ENCODE peak calls at places on chromosomes 16 and 17, in nine cellular contexts. K is stomach; F is stimulated activated CD8-positive, alpha-beta memory T cell treated with anti-CD3 and anti-CD28 coated beads, Interleukin-2, amount 100 ng/mL, for 1 hour; V is HTR-8/SVneo; S is GM04504; U is NCI-H1092 treated with DMSO at 0.1 percent for 48 hours; N is head of caudate nucleus; R is SK-N-DZ; O is gastrocnemius medialis. E is an unnamed sample.

GRCh38 chr17:31663576-31663975 is 195.5 kb downstream of the COPRS start:
- DNase-seq in K (no peak), F (no peak), V (no peak), S (no peak), U (no peak), N (no peak), R (no peak), O (no peak), E (no peak)

GRCh38 chr16:1057252-1057932 is 15.2 kb upstream of the SSTR5 start:
- DNase-seq in K (peak), F (peak), V (peak), S (no peak), U (no peak), N (peak), R (no peak), O (no peak), E (peak)

GRCh38 chr17:76543482-76544122 is 3.8 kb downstream of the PRCD start:
- DNase-seq in K (no peak), F (no peak), V (no peak), S (no peak), U (peak), N (peak), R (peak), O (no peak), E (no peak)

GRCh38 chr17:3647769-3648540 is 11.4 kb downstream of the CTNS start:
- DNase-seq in K (peak), F (no peak), V (no peak), S (no peak), U (peak), N (peak), R (peak), O (no peak), E (no peak)

GRCh38 chr17:75595284-75595918 is 7.8 kb downstream of the MYO15B start:
- DNase-seq in K (no peak), F (no peak), V (no peak), S (no peak), U (no peak), N (no peak), R (no peak), O (no peak), E (no peak)

GRCh38 chr16:72836985-72837384 is 210.9 kb downstream of the ZFHX3 start:
- DNase-seq in K (no peak), F (no peak), V (no peak), S (no peak), U (no peak), N (no peak), R (no peak), O (no peak), E (no peak)

GRCh38 chr17:29140051-29140582 is 40.1 kb downstream of the MYO18A start:
- DNase-seq in K (peak), F (peak), V (no peak), S (no peak), U (no peak), N (peak), R (peak), O (peak), E (peak)

GRCh38 chr16:88329726-88330700 is 52.7 kb upstream of the ZNF469 start:
- DNase-seq in K (no peak), F (no peak), V (no peak), S (peak), U (no peak), N (no peak), R (no peak), O (no peak), E (no peak)

GRCh38 chr16:70331588-70332358 is 14.9 kb upstream of the DDX19A start:
- DNase-seq in K (no peak), F (no peak), V (peak), S (no peak), U (no peak), N (peak), R (no peak), O (peak), E (no peak)

GRCh38 chr17:3953542-3953941 is 10.7 kb downstream of the ATP2A3 start:
- DNase-seq in K (no peak), F (no peak), V (no peak), S (no peak), U (no peak), N (no peak), R (no peak), O (no peak), E (no peak)

GRCh38 chr17:27376637-27377547 is 79.4 kb upstream of the KSR1 start:
- DNase-seq in K (no peak), F (no peak), V (no peak), S (peak), U (no peak), N (no peak), R (no peak), O (no peak), E (no peak)

GRCh38 chr16:84198401-84198800 is 7.4 kb downstream of the ADAD2 start:
- DNase-seq in K (no peak), F (no peak), V (no peak), S (no peak), U (no peak), N (no peak), R (no peak), O (no peak), E (no peak)

GRCh38 chr17:329794-330420 is 22.7 kb downstream of the RPH3AL start:
- DNase-seq in K (no peak), F (no peak), V (no peak), S (no peak), U (no peak), N (no peak), R (no peak), O (no peak), E (no peak)

GRCh38 chr17:45160505-45161287 is 979 bp upstream of the HEXIM2 start:
- DNase-seq in K (peak), F (no peak), V (peak), S (no peak), U (peak), N (peak), R (peak), O (peak), E (peak)

GRCh38 chr17:15884731-15885130 is 60.2 kb upstream of the ADORA2B start:
- DNase-seq in K (no peak), F (no peak), V (no peak), S (no peak), U (no peak), N (no peak), R (no peak), O (no peak), E (no peak)

GRCh38 chr16:4415538-4416199 is 727 bp downstream of the CORO7 start:
- DNase-seq in K (peak), F (no peak), V (no peak), S (no peak), U (peak), N (peak), R (no peak), O (no peak), E (peak)

GRCh38 chr17:38730526-38731379 is 612 bp downstream of the CISD3 start:
- DNase-seq in K (peak), F (no peak), V (peak), S (no peak), U (peak), N (no peak), R (peak), O (no peak), E (no peak)

GRCh38 chr17:34171245-34171818 is 83.8 kb upstream of the CCL2 start:
- DNase-seq in K (peak), F (peak), V (peak), S (peak), U (peak), N (peak), R (peak), O (no peak), E (no peak)

GRCh38 chr17:2990396-2990795 is 73.0 kb downstream of the OR1D5 start:
- DNase-seq in K (peak), F (no peak), V (no peak), S (no peak), U (no peak), N (no peak), R (no peak), O (no peak), E (no peak)

GRCh38 chr16:86882586-86883280 is 304.4 kb downstream of the FOXL1 start:
- DNase-seq in K (no peak), F (no peak), V (peak), S (peak), U (no peak), N (peak), R (no peak), O (no peak), E (no peak)

GRCh38 chr17:38873646-38874380 is 4.0 kb downstream of the LASP1 start:
- DNase-seq in K (peak), F (no peak), V (no peak), S (no peak), U (no peak), N (no peak), R (no peak), O (no peak), E (no peak)

GRCh38 chr17:79330696-79331095 is 256.1 kb downstream of the ENGASE start:
- DNase-seq in K (no peak), F (no peak), V (no peak), S (no peak), U (no peak), N (no peak), R (no peak), O (no peak), E (no peak)

GRCh38 chr17:62906881-62907280 is 59.2 kb upstream of the TANC2 start:
- DNase-seq in K (no peak), F (no peak), V (no peak), S (no peak), U (no peak), N (no peak), R (no peak), O (no peak), E (no peak)

GRCh38 chr17:78147315-78147998 is 1.3 kb downstream of the C17orf99 start:
- DNase-seq in K (peak), F (no peak), V (no peak), S (no peak), U (no peak), N (no peak), R (no peak), O (no peak), E (no peak)

GRCh38 chr17:17811381-17812210 is 25.2 kb downstream of the SREBF1 start:
- DNase-seq in K (no peak), F (no peak), V (no peak), S (no peak), U (no peak), N (no peak), R (peak), O (no peak), E (no peak)

GRCh38 chr17:68057531-68057952 is 22.0 kb downstream of the KPNA2 start:
- DNase-seq in K (peak), F (no peak), V (no peak), S (peak), U (no peak), N (no peak), R (no peak), O (no peak), E (peak)